ENCODE peak calls at places on chromosomes 11 and 22, in ten cellular contexts. I is activated B cell treated with CpG ODN at 0.5 μM for 24 hours, Z is tibial artery, S is AG10803, B is endothelial cell, X is mucosa of descending colon, O is lower leg skin, K is fibroblast of mammary gland, R is PC-9, C is cardiac muscle cell. G is an unnamed sample.

GRCh38 chr11:129248618-129249017 is 56.5 kb upstream of the ARHGAP32 start:
- DNase-seq in I (no peak), Z (no peak), S (peak; percentile 66), B (no peak), X (no peak), O (no peak), K (peak; percentile 84), R (no peak), C (peak; percentile 64), G (no peak)

GRCh38 chr11:114284021-114284420 is 12.2 kb upstream of the NNMT start:
- DNase-seq in I (no peak), Z (no peak), S (peak; percentile 36), B (no peak), X (peak; percentile 45), O (no peak), K (no peak), R (no peak), C (no peak), G (no peak)

GRCh38 chr22:28560005-28560742 is 119.5 kb downstream of the TTC28 start:
- DNase-seq in I (no peak), Z (no peak), S (peak; percentile 64), B (no peak), X (no peak), O (no peak), K (peak; percentile 75), R (peak; percentile 1), C (peak; percentile 71), G (no peak)

GRCh38 chr11:76496174-76496573 is 51.4 kb downstream of the EMSY start:
- DNase-seq in I (no peak), Z (no peak), S (no peak), B (no peak), X (no peak), O (no peak), K (no peak), R (no peak), C (no peak), G (no peak)

GRCh38 chr11:35330924-35331323 is 88.4 kb downstream of the SLC1A2 start:
- DNase-seq in I (no peak), Z (no peak), S (no peak), B (no peak), X (no peak), O (no peak), K (no peak), R (no peak), C (no peak), G (no peak)

GRCh38 chr11:103871923-103872551 is 164.4 kb upstream of the DDI1 start:
- DNase-seq in I (no peak), Z (no peak), S (peak; percentile 23), B (no peak), X (no peak), O (no peak), K (no peak), R (no peak), C (no peak), G (no peak)

GRCh38 chr11:61357233-61357893 is 4.3 kb downstream of the CYB561A3 start:
- DNase-seq in I (peak; percentile 57), Z (no peak), S (no peak), B (no peak), X (peak; percentile 29), O (no peak), K (no peak), R (no peak), C (no peak), G (no peak)

GRCh38 chr11:19834761-19835160 is 122.1 kb downstream of the NAV2 start:
- DNase-seq in I (no peak), Z (no peak), S (no peak), B (no peak), X (no peak), O (no peak), K (no peak), R (no peak), C (no peak), G (no peak)

GRCh38 chr11:72326151-72326842 is 82.3 kb upstream of the PHOX2A start:
- DNase-seq in I (no peak), Z (no peak), S (peak; percentile 45), B (no peak), X (no peak), O (no peak), K (peak; percentile 76), R (no peak), C (peak; percentile 34), G (no peak)

GRCh38 chr11:1006762-1007161 is 29.8 kb downstream of the MUC6 start:
- DNase-seq in I (no peak), Z (no peak), S (no peak), B (no peak), X (no peak), O (no peak), K (no peak), R (no peak), C (no peak), G (no peak)

GRCh38 chr11:8035225-8035846 is 45.7 kb upstream of the TUB start:
- DNase-seq in I (no peak), Z (no peak), S (no peak), B (no peak), X (no peak), O (no peak), K (no peak), R (no peak), C (no peak), G (no peak)

GRCh38 chr11:67584205-67584880 is 731 bp downstream of the GSTP1 start:
- DNase-seq in I (peak; percentile 31), Z (peak; percentile 92), S (peak; percentile 66), B (peak; percentile 43), X (peak; percentile 87), O (peak; percentile 83), K (peak; percentile 55), R (peak; percentile 81), C (peak; percentile 71), G (peak; percentile 67)

GRCh38 chr11:7279676-7280075 is 28.0 kb downstream of the SYT9 start:
- DNase-seq in I (no peak), Z (no peak), S (no peak), B (no peak), X (no peak), O (no peak), K (no peak), R (no peak), C (no peak), G (no peak)

GRCh38 chr11:1919428-1920127 is at the start of gene TNNT3:
- DNase-seq in I (no peak), Z (peak; percentile 65), S (no peak), B (no peak), X (no peak), O (no peak), K (no peak), R (no peak), C (no peak), G (no peak)

GRCh38 chr11:3775761-3776406 is 21.5 kb downstream of the NUP98 start:
- DNase-seq in I (no peak), Z (no peak), S (no peak), B (no peak), X (no peak), O (no peak), K (peak; percentile 26), R (no peak), C (peak; percentile 30), G (no peak)
- TF ChIP-seq CTCF in I (no peak), Z (no peak), S (peak; percentile 1), B (no peak), X (no peak), O (no peak), K (no peak), R (no peak), C (no peak), G (no peak)

GRCh38 chr22:36334081-36334831 is 53.5 kb downstream of the MYH9 start:
- DNase-seq in I (no peak), Z (peak; percentile 81), S (no peak), B (peak; percentile 25), X (peak; percentile 60), O (no peak), K (no peak), R (peak; percentile 35), C (no peak), G (no peak)
- TF ChIP-seq CTCF in I (no peak), Z (no peak), S (peak; percentile 9), B (no peak), X (no peak), O (no peak), K (no peak), R (no peak), C (peak; percentile 2), G (no peak)

DNA sequence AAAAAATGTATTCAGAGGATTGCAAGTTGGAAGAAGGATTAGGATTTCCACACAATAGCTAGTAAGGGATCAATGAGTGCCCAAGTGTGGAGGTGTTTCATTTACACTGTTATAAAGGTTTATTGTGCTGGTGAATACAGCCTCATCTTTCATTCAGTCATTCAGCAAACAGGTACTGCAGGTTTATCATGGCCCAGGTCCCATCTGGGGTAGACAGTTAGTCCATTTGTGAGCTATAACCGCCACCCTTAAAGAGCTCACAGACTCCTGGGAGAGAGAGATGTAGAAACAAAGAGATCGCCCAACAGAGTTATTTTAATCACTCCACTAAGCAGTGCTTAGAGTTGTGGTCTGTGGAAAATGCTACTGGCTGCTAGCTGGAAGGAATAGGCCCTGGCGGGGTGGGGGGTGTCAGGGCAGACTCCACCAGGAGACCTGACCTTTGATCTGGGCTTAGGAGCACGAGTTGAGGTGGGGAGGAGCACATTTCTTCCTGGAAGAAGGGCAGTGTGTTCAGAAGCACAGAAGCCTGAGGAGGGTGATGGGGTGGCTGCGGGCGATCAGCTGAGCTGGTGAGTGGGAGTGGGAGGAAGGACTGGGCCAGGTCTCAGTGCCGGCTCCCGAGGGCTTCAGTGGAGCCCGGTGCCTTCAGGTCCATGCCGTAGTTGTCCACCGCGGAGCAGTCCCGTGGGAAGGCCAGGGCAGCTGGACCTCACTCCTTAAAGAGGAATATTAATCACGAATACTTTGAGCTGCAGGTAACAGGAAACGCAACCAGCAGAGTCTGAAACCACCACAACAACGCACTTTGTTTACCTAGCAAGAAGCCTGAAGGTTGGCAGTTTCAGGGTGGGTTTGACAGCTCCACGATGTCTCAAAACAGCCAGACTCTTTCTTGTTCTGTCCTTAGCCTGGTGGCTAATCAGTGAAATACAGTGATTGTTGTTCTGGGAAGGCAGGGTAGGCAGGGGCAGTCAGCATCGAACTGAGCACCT is 11.2 kb downstream of the TOM1 start:
- DNase-seq in I (no peak), Z (peak; percentile 34), S (no peak), B (no peak), X (peak; percentile 66), O (no peak), K (no peak), R (peak; percentile 29), C (no peak), G (peak; percentile 34)
- TF ChIP-seq CTCF in I (no peak), Z (no peak), S (no peak), B (no peak), X (no peak), O (no peak), K (no peak), R (no peak), C (no peak), G (no peak)

DNA sequence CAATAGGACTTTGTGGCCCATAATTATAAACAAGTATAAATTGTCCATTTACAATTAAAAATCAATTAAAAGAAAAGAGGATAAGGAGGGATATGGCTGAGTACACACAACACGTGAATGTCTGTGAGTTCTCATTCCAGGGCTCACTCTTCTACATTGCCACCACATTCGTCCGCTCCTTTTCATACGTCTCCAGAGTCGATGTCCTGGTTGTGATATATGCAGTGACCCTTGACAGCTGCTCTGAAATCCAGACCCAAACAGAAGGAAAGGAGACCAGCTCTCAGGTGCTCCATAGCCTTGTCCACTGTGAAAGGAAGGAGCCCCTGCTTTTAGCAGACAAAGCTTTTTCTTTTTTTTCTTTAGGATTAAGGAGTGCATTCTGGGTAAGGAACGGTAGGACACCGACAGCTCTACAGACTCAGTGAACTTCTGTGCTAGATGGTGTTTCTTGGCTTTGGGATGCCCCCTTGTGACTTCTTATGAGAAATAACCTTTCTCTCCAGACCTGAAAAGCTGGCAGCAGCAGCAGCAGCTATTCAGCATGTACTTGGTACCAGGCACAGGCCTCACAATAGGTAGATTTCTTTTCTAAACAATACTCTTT is 19.7 kb upstream of the DNAJB13 start:
- DNase-seq in I (no peak), Z (no peak), S (peak; percentile 77), B (peak; percentile 31), X (no peak), O (no peak), K (peak; percentile 85), R (peak; percentile 34), C (peak; percentile 86), G (no peak)
- TF ChIP-seq CTCF in I (no peak), Z (no peak), S (peak; percentile 62), B (peak; percentile 21), X (no peak), O (no peak), K (peak; percentile 50), R (peak; percentile 66), C (peak; percentile 51), G (peak; percentile 38)

G was measured in glutamatergic neuron.